ENCODE peak calls at places on chromosome 10, in ten cellular contexts. D is HT1080, R is Panc1, Y is cerebellar cortex, X is suprapubic skin, J is psoas muscle, S is NCI-H2081, U is HTR-8/SVneo, V is C1 segment of cervical spinal cord, P is small intestine. E is an unnamed sample.

GRCh38 chr10:49310460-49310859 is 11.5 kb downstream of the C10orf71 start:
- DNase-seq in D (peak; percentile 51), U (no peak), X (no peak), J (no peak), S (no peak), P (no peak), V (no peak), R (peak; percentile 12), Y (no peak), E (no peak)

GRCh38 chr10:60848126-60848525 is 69.8 kb downstream of the CDK1 start:
- DNase-seq in U (no peak), V (no peak), S (no peak), X (no peak), Y (no peak), J (peak; percentile 70), P (no peak), D (no peak), R (no peak), E (no peak)

GRCh38 chr10:129637841-129638240 is 170.8 kb downstream of the MGMT start:
- DNase-seq in J (no peak), Y (peak; percentile 83), U (no peak), V (no peak), D (no peak), S (no peak), X (no peak), P (no peak), R (no peak), E (peak; percentile 87)

GRCh38 chr10:48456361-48456804 is 148.5 kb downstream of the ARHGAP22 start:
- DNase-seq in P (no peak), V (peak; percentile 34), X (peak; percentile 75), U (no peak), S (no peak), D (no peak), R (no peak), J (peak; percentile 69), Y (no peak), E (no peak)

GRCh38 chr10:15384154-15384553 is 13.1 kb upstream of the FAM171A1 start:
- DNase-seq in D (peak; percentile 46), J (no peak), U (no peak), X (no peak), S (no peak), Y (no peak), P (no peak), R (no peak), V (no peak), E (no peak)

GRCh38 chr10:91590142-91590903 is 42.5 kb downstream of the PPP1R3C start:
- DNase-seq in J (peak; percentile 66), X (no peak), V (no peak), D (peak; percentile 84), S (no peak), U (no peak), R (no peak), Y (no peak), P (no peak), E (no peak)

GRCh38 chr10:14573666-14574261 is 200.9 kb downstream of the FAM107B start:
- DNase-seq in P (no peak), R (peak; percentile 86), S (no peak), X (no peak), D (no peak), U (no peak), J (no peak), V (no peak), Y (no peak), E (no peak)

GRCh38 chr10:36281871-36282331 is 639.8 kb upstream of the FZD8 start:
- DNase-seq in U (no peak), V (no peak), Y (no peak), D (no peak), S (no peak), J (no peak), X (no peak), P (no peak), R (no peak), E (no peak)

GRCh38 chr10:64574371-64574770 is 1053.2 kb downstream of the REEP3 start:
- DNase-seq in X (no peak), V (no peak), U (no peak), S (peak; percentile 1), R (no peak), D (peak; percentile 7), P (no peak), Y (peak; percentile 47), J (no peak), E (peak; percentile 57)

GRCh38 chr10:79308969-79309665 is 38.2 kb upstream of the PPIF start:
- DNase-seq in J (peak; percentile 49), U (no peak), Y (no peak), D (no peak), S (no peak), R (no peak), V (no peak), X (no peak), P (no peak), E (no peak)

GRCh38 chr10:3886191-3886590 is 101.2 kb upstream of the KLF6 start:
- DNase-seq in S (no peak), X (no peak), Y (peak; percentile 23), D (peak; percentile 24), R (no peak), U (peak; percentile 51), V (no peak), P (no peak), J (no peak), E (no peak)

GRCh38 chr10:103732339-103732738 is 123.0 kb downstream of the SH3PXD2A start:
- DNase-seq in U (no peak), X (no peak), P (no peak), D (no peak), J (no peak), R (no peak), Y (no peak), V (no peak), S (no peak), E (no peak)

GRCh38 chr10:32955299-32955772 is 2.7 kb downstream of the ITGB1 start:
- DNase-seq in S (no peak), X (no peak), Y (no peak), P (peak; percentile 38), V (no peak), U (no peak), J (no peak), R (no peak), D (no peak), E (peak; percentile 35)

GRCh38 chr10:44384601-44385422 is at the start of gene CXCL12:
- DNase-seq in X (peak; percentile 82), P (no peak), Y (no peak), U (peak; percentile 35), V (no peak), J (peak; percentile 70), S (no peak), D (no peak), R (no peak), E (no peak)

GRCh38 chr10:108673756-108674155 is 1249.6 kb downstream of the XPNPEP1 start:
- DNase-seq in S (no peak), R (no peak), X (no peak), D (no peak), Y (peak; percentile 15), U (no peak), P (no peak), V (no peak), J (no peak), E (no peak)

GRCh38 chr10:24901686-24902399 is 50.6 kb downstream of the PRTFDC1 start:
- DNase-seq in S (no peak), D (peak; percentile 100), V (no peak), P (peak; percentile 98), X (no peak), J (peak; percentile 64), Y (no peak), R (peak; percentile 82), U (peak; percentile 74), E (no peak)

GRCh38 chr10:4670737-4671136 is 155.3 kb upstream of the AKR1E2 start:
- DNase-seq in P (no peak), D (peak; percentile 50), Y (no peak), S (no peak), X (no peak), J (no peak), U (no peak), V (no peak), R (no peak), E (no peak)

GRCh38 chr10:132494831-132495230 is 42.8 kb upstream of the INPP5A start:
- DNase-seq in R (no peak), J (no peak), Y (no peak), X (no peak), D (no peak), S (no peak), P (no peak), U (no peak), V (no peak), E (no peak)

GRCh38 chr10:3791974-3792633 is 7.1 kb upstream of the KLF6 start:
- DNase-seq in J (no peak), P (no peak), U (no peak), V (no peak), S (no peak), Y (no peak), D (no peak), X (no peak), R (no peak), E (no peak)

GRCh38 chr10:7908541-7909210 is 90.4 kb downstream of the TAF3 start:
- DNase-seq in Y (no peak), X (no peak), P (peak; percentile 53), J (peak; percentile 60), V (no peak), U (no peak), D (no peak), S (no peak), R (no peak), E (no peak)

GRCh38 chr10:48450233-48450810 is 143.8 kb downstream of the MAPK8 start:
- DNase-seq in P (no peak), X (no peak), J (peak; percentile 42), U (no peak), D (no peak), Y (no peak), S (no peak), V (no peak), R (no peak), E (no peak)

GRCh38 chr10:98861962-98862361 is 373.7 kb downstream of the HPSE2 start:
- DNase-seq in S (no peak), Y (no peak), J (no peak), D (no peak), U (no peak), X (no peak), R (no peak), P (no peak), V (no peak), E (no peak)

GRCh38 chr10:47024046-47024322 is 112.8 kb downstream of the PTPN20 start:
- DNase-seq in Y (no peak), X (no peak), R (no peak), V (no peak), D (no peak), S (no peak), J (no peak), P (no peak), U (no peak), E (no peak)

GRCh38 chr10:50558368-50558767 is 65.4 kb downstream of the SGMS1 start:
- DNase-seq in U (no peak), J (no peak), S (no peak), Y (no peak), X (no peak), R (no peak), V (no peak), P (no peak), D (no peak), E (no peak)

GRCh38 chr10:132580157-132580556 is 42.6 kb downstream of the INPP5A start:
- DNase-seq in V (no peak), S (no peak), P (no peak), X (no peak), R (no peak), J (no peak), Y (no peak), D (no peak), U (no peak), E (no peak)

GRCh38 chr10:71857934-71858890 is 7.2 kb upstream of the PSAP start:
- DNase-seq in X (no peak), R (no peak), V (no peak), U (no peak), S (no peak), Y (no peak), P (no peak), J (peak; percentile 69), D (no peak), E (no peak)

GRCh38 chr10:62580396-62580795 is 206.2 kb downstream of the ZNF365 start:
- DNase-seq in S (no peak), X (no peak), R (no peak), Y (no peak), P (no peak), V (no peak), J (no peak), D (peak; percentile 61), U (no peak), E (no peak)

E was measured in G401.